ENCODE peak calls at places on chromosomes 6 and 20, in nine cellular contexts. E, V, K, D, S, W, R, P and C are unnamed samples.

GRCh38 chr20:3973705-3974104 is 41.7 kb downstream of the RNF24 start:
- DNase-seq in E (no peak), V (no peak), K (no peak), D (no peak), S (no peak), W (no peak), R (no peak), P (no peak), C (no peak)

GRCh38 chr6:26556263-26557070 is 18.3 kb downstream of the HMGN4 start:
- DNase-seq in E (no peak), V (peak), K (peak), D (peak), S (no peak), W (peak), R (peak), P (peak), C (no peak)

GRCh38 chr6:33217681-33218080 is 9.4 kb downstream of the RING1 start:
- DNase-seq in E (no peak), V (no peak), K (no peak), D (no peak), S (no peak), W (no peak), R (no peak), P (peak), C (no peak)

GRCh38 chr6:42342011-42342553 is 109.6 kb downstream of the TRERF1 start:
- DNase-seq in E (no peak), V (no peak), K (no peak), D (no peak), S (no peak), W (no peak), R (no peak), P (no peak), C (no peak)

GRCh38 chr6:10837692-10837996 is 695 bp downstream of the MAK start:
- DNase-seq in E (no peak), V (no peak), K (peak), D (no peak), S (no peak), W (no peak), R (no peak), P (peak), C (no peak)

GRCh38 chr6:108702106-108702851 is 141.6 kb downstream of the FOXO3 start:
- DNase-seq in E (no peak), V (no peak), K (no peak), D (no peak), S (no peak), W (no peak), R (no peak), P (no peak), C (no peak)

GRCh38 chr6:155221086-155221485 is 42.7 kb upstream of the CLDN20 start:
- DNase-seq in E (no peak), V (no peak), K (no peak), D (no peak), S (no peak), W (no peak), R (no peak), P (no peak), C (no peak)

GRCh38 chr20:45828589-45828988 is 1.5 kb upstream of the TNNC2 start:
- DNase-seq in E (no peak), V (no peak), K (no peak), D (no peak), S (no peak), W (no peak), R (no peak), P (no peak), C (no peak)

GRCh38 chr6:20236899-20237600 is 24.8 kb upstream of the MBOAT1 start:
- DNase-seq in E (no peak), V (no peak), K (peak), D (no peak), S (no peak), W (no peak), R (no peak), P (no peak), C (peak)

GRCh38 chr6:3759656-3760245 is 8.2 kb upstream of the PXDC1 start:
- DNase-seq in E (no peak), V (no peak), K (no peak), D (peak), S (no peak), W (no peak), R (peak), P (no peak), C (no peak)

GRCh38 chr6:69584536-69584912 is 212.3 kb downstream of the LMBRD1 start:
- DNase-seq in E (no peak), V (no peak), K (no peak), D (peak), S (no peak), W (no peak), R (no peak), P (no peak), C (no peak)

GRCh38 chr6:70956451-70957283 is at the start of gene B3GAT2:
- DNase-seq in E (no peak), V (no peak), K (no peak), D (peak), S (no peak), W (no peak), R (no peak), P (peak), C (no peak)

GRCh38 chr6:111870054-111870750 is 3.0 kb downstream of the FYN start:
- DNase-seq in E (no peak), V (no peak), K (no peak), D (peak), S (no peak), W (no peak), R (no peak), P (no peak), C (no peak)

GRCh38 chr6:141701732-141702131 is 431.0 kb upstream of the GJE1 start:
- DNase-seq in E (no peak), V (no peak), K (no peak), D (no peak), S (no peak), W (no peak), R (no peak), P (no peak), C (no peak)

GRCh38 chr20:1800777-1801176 is 94.4 kb upstream of the SIRPA start:
- DNase-seq in E (no peak), V (no peak), K (peak), D (peak), S (no peak), W (no peak), R (no peak), P (no peak), C (no peak)

GRCh38 chr20:1494436-1494835 is 3.2 kb upstream of the SIRPB2 start:
- DNase-seq in E (no peak), V (no peak), K (no peak), D (no peak), S (no peak), W (no peak), R (no peak), P (no peak), C (no peak)

GRCh38 chr20:48578397-48579098 is 249.3 kb downstream of the PREX1 start:
- DNase-seq in E (no peak), V (no peak), K (peak), D (no peak), S (no peak), W (no peak), R (no peak), P (no peak), C (no peak)

GRCh38 chr6:110738899-110739365 is 76.3 kb downstream of the CDK19 start:
- DNase-seq in E (peak), V (no peak), K (no peak), D (no peak), S (no peak), W (peak), R (no peak), P (no peak), C (no peak)

GRCh38 chr6:81373414-81373813 is 379.1 kb downstream of the TENT5A start:
- DNase-seq in E (no peak), V (no peak), K (no peak), D (no peak), S (no peak), W (no peak), R (no peak), P (no peak), C (no peak)

GRCh38 chr6:150037526-150038201 is 12.3 kb upstream of the RAET1L start:
- DNase-seq in E (no peak), V (no peak), K (no peak), D (no peak), S (no peak), W (no peak), R (no peak), P (no peak), C (no peak)

GRCh38 chr6:158706369-158706982 is 56.6 kb downstream of the SYTL3 start:
- DNase-seq in E (peak), V (no peak), K (peak), D (peak), S (peak), W (peak), R (no peak), P (peak), C (peak)

GRCh38 chr20:23039885-23040508 is 4.9 kb downstream of the SSTR4 start:
- DNase-seq in E (no peak), V (no peak), K (peak), D (no peak), S (no peak), W (no peak), R (no peak), P (peak), C (peak)

GRCh38 chr20:55977723-55978481 is 27.4 kb downstream of the CBLN4 start:
- DNase-seq in E (no peak), V (no peak), K (no peak), D (peak), S (peak), W (no peak), R (no peak), P (no peak), C (no peak)

GRCh38 chr6:7264686-7265384 is 48.2 kb downstream of the SSR1 start:
- DNase-seq in E (no peak), V (no peak), K (no peak), D (no peak), S (no peak), W (no peak), R (no peak), P (no peak), C (no peak)

GRCh38 chr6:151835396-151835795 is 27.9 kb downstream of the ESR1 start:
- DNase-seq in E (no peak), V (no peak), K (no peak), D (no peak), S (no peak), W (no peak), R (no peak), P (no peak), C (no peak)

GRCh38 chr20:2708073-2708415 is 15.5 kb downstream of the EBF4 start:
- DNase-seq in E (no peak), V (no peak), K (no peak), D (no peak), S (no peak), W (no peak), R (no peak), P (no peak), C (no peak)

GRCh38 chr6:33627876-33628275 is 6.8 kb downstream of the ITPR3 start:
- DNase-seq in E (no peak), V (no peak), K (no peak), D (no peak), S (no peak), W (no peak), R (no peak), P (no peak), C (no peak)

GRCh38 chr6:77447254-77447653 is 16.0 kb downstream of the HTR1B start:
- DNase-seq in E (no peak), V (no peak), K (no peak), D (peak), S (no peak), W (no peak), R (no peak), P (no peak), C (no peak)

GRCh38 chr6:37655666-37656065 is 42.0 kb downstream of the MDGA1 start:
- DNase-seq in E (no peak), V (no peak), K (no peak), D (no peak), S (no peak), W (no peak), R (no peak), P (no peak), C (no peak)

GRCh38 chr6:144481527-144481926 is 196.4 kb downstream of the UTRN start:
- DNase-seq in E (no peak), V (no peak), K (no peak), D (no peak), S (no peak), W (no peak), R (no peak), P (no peak), C (no peak)

GRCh38 chr20:24960302-24960801 is 11.3 kb downstream of the CST7 start:
- DNase-seq in E (no peak), V (no peak), K (no peak), D (no peak), S (peak), W (no peak), R (no peak), P (no peak), C (no peak)

GRCh38 chr6:164911873-164912580 is 397.4 kb downstream of the C6orf118 start:
- DNase-seq in E (no peak), V (no peak), K (no peak), D (no peak), S (no peak), W (no peak), R (no peak), P (no peak), C (no peak)

GRCh38 chr6:117446851-117447250 is 21.1 kb upstream of the ROS1 start:
- DNase-seq in E (no peak), V (no peak), K (no peak), D (peak), S (no peak), W (no peak), R (no peak), P (no peak), C (no peak)

DNA sequence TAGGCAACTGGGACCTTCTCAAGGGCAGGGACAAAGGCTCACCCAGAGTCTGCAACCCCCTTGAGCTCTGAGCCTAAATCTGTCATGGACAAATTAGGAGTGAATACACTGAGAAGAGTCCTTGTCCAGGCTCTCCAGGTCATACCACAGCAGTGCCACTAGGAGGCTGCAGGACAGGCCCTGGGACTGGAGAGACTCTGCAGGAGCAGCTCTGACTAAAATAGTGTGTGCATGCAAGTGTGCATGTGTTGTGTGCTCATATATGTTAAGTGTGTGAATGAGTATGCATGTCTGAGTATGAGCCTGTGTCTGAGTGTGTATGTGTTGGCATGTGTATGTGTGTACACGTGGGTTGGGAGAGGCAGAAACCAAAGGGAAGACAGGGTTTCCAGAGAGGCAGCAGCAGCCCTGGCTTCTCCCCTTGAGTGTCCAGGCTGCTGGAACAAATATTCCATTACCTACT is 27.1 kb downstream of the MRPL14 start:
- DNase-seq in E (peak), V (no peak), K (peak), D (peak), S (no peak), W (no peak), R (no peak), P (no peak), C (no peak)
- H3K27ac ChIP-seq in E (no peak), V (no peak), K (no peak), D (no peak), S (no peak), W (no peak), R (no peak), P (no peak), C (peak)

GRCh38 chr20:17875981-17876385 is 92.6 kb downstream of the SNX5 start:
- DNase-seq in E (no peak), V (no peak), K (no peak), D (no peak), S (no peak), W (no peak), R (no peak), P (no peak), C (no peak)
- TF ChIP-seq CTCF in E (no peak), V (no peak), K (no peak), D (no peak), S (no peak), W (no peak), R (peak), P (no peak), C (no peak)

GRCh38 chr6:147508871-147509608 is 550 bp downstream of the SAMD5 start:
- DNase-seq in E (peak), V (no peak), K (no peak), D (no peak), S (no peak), W (no peak), R (no peak), P (no peak), C (no peak)
- H3K27ac ChIP-seq in E (no peak), V (no peak), K (no peak), D (no peak), S (peak), W (no peak), R (no peak), P (no peak), C (no peak)

DNA sequence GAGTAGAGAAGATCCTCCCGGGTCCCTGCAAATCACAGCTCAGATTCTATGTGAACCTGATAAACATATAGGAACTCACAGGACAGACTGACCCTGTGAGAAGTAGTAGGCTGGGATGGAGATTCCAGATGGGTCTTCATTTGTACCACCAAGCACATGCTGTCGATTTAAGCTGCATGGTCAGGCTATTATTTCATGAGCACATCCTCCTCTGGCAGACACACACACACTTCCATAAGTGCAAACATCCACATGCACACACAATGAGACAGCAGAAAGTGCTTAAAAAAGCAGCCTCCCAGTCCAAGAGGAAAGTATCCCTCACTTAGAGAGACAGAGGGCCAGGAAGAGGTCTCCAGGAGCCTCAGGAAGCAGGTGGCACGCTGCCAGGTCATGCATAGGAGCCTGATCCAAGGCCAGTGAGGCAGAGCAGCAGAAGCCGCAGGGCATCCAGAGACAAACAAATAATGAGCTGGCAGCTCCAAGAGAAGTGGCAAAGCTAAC is 131.8 kb downstream of the UNC5CL start:
- DNase-seq in E (peak), V (peak), K (peak), D (peak), S (no peak), W (no peak), R (no peak), P (peak), C (peak)
- TF ChIP-seq CTCF in E (no peak), V (no peak), K (no peak), D (no peak), S (no peak), W (no peak), R (no peak), P (no peak), C (no peak)

GRCh38 chr6:52517502-52518278 is 59.2 kb downstream of the TRAM2 start:
- DNase-seq in E (peak), V (no peak), K (peak), D (peak), S (no peak), W (peak), R (peak), P (peak), C (peak)
- H3K27ac ChIP-seq in E (peak), V (peak), K (peak), D (peak), S (peak), W (peak), R (peak), P (peak), C (peak)

GRCh38 chr20:17611290-17611539 is 41.3 kb downstream of the DSTN start:
- DNase-seq in E (no peak), V (no peak), K (no peak), D (peak), S (no peak), W (no peak), R (no peak), P (peak), C (no peak)
- TF ChIP-seq CTCF in E (no peak), V (no peak), K (no peak), D (no peak), S (peak), W (no peak), R (no peak), P (peak), C (no peak)

GRCh38 chr6:1617466-1618304 is 8.0 kb downstream of the FOXC1 start:
- DNase-seq in E (no peak), V (no peak), K (no peak), D (no peak), S (no peak), W (no peak), R (no peak), P (no peak), C (no peak)

GRCh38 chr6:1616556-1617463 is 7.1 kb downstream of the FOXC1 start:
- DNase-seq in E (no peak), V (no peak), K (no peak), D (no peak), S (no peak), W (no peak), R (no peak), P (no peak), C (no peak)

GRCh38 chr6:1619106-1619665 is 9.5 kb downstream of the FOXC1 start:
- DNase-seq in E (no peak), V (no peak), K (no peak), D (no peak), S (no peak), W (no peak), R (no peak), P (no peak), C (no peak)

GRCh38 chr6:1619666-1620503 is 10.2 kb downstream of the FOXC1 start:
- DNase-seq in E (peak), V (no peak), K (no peak), D (no peak), S (peak), W (no peak), R (no peak), P (no peak), C (no peak)

DNA sequence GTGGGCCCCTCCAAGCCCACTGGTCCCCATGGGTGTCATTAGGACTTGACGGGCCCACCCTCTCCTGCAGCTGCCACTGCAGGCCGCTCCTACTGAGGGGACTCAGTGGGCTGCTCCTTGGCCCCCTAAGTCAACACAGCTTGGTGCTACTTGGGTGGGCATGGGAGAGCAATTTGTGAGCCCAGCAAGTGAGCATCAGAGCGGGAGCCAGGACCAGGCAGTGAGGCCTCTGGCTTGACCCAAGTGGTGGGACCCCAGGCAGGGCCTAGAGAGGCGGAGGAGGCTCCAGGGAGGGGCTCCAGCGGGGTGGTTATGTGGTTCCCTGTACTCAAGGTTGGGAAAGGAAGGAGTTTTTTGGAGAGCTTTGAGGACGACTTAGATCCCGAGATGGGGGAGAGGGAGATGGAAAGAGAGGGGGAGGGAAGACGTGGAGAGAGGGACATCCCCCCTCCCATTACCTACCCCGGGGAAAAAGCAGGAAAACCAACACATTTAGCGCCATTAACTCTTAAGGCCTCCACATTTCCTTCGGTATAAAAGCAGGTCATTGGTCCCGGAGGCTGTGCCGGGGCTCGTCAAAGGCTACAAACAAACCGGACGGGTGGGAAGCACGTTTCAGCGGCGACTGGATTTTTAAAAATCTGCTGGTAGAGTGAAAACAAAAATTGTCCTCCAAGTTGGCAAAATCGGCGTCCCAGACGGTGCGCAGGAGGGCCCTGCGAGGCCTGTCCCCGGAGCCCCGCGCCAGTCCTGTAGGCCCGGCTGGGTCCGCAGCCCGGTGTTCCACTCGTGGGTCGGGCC is 8.8 kb downstream of the FOXC1 start:
- DNase-seq in E (no peak), V (no peak), K (no peak), D (no peak), S (no peak), W (no peak), R (no peak), P (no peak), C (no peak)
- H3K27ac ChIP-seq in E (no peak), V (no peak), K (no peak), D (no peak), S (no peak), W (peak), R (no peak), P (no peak), C (no peak)